ENCODE peak calls at places on chromosomes 11 and 22, in seven cellular contexts. One of them, this sample, is unnamed.

GRCh38 chr11:119173453-119173852 is 4.9 kb downstream of the NLRX1 start:
- DNase-seq in AG08395: no peak
- DNase-seq in H54: no peak
- DNase-seq in lower lobe of right lung: no peak
- DNase-seq in SK-N-SH: no peak
- DNase-seq in heart right ventricle: no peak
- DNase-seq in GM06990: no peak
- DNase-seq in this sample: no peak

GRCh38 chr11:66674964-66675602 is 2.6 kb downstream of the RBM4B start:
- DNase-seq in heart right ventricle: no peak
- DNase-seq in GM06990: no peak
- DNase-seq in H54: no peak
- DNase-seq in lower lobe of right lung: no peak
- DNase-seq in AG08395: no peak
- DNase-seq in SK-N-SH: no peak
- DNase-seq in this sample: no peak

GRCh38 chr11:104098555-104098954 is 62.1 kb downstream of the DDI1 start:
- DNase-seq in heart right ventricle: no peak
- DNase-seq in GM06990: no peak
- DNase-seq in H54: no peak
- DNase-seq in AG08395: no peak
- DNase-seq in SK-N-SH: no peak
- DNase-seq in lower lobe of right lung: no peak
- DNase-seq in this sample: no peak

GRCh38 chr22:24503137-24503850 is 8.2 kb downstream of the UPB1 start:
- DNase-seq in lower lobe of right lung: peak
- DNase-seq in SK-N-SH: peak
- DNase-seq in AG08395: peak
- DNase-seq in heart right ventricle: peak
- DNase-seq in GM06990: peak
- DNase-seq in H54: peak
- DNase-seq in this sample: peak

GRCh38 chr11:108916290-108916689 is 251.4 kb downstream of the DDX10 start:
- DNase-seq in AG08395: peak
- DNase-seq in lower lobe of right lung: no peak
- DNase-seq in heart right ventricle: no peak
- DNase-seq in H54: no peak
- DNase-seq in SK-N-SH: no peak
- DNase-seq in GM06990: no peak
- DNase-seq in this sample: no peak

GRCh38 chr11:1923201-1923956 is 3.9 kb downstream of the TNNT3 start:
- DNase-seq in H54: no peak
- DNase-seq in GM06990: no peak
- DNase-seq in AG08395: no peak
- DNase-seq in heart right ventricle: no peak
- DNase-seq in lower lobe of right lung: no peak
- DNase-seq in SK-N-SH: no peak
- DNase-seq in this sample: peak

GRCh38 chr11:78138694-78139421 is 568 bp downstream of the ALG8 start:
- DNase-seq in heart right ventricle: no peak
- DNase-seq in AG08395: peak
- DNase-seq in lower lobe of right lung: no peak
- DNase-seq in GM06990: peak
- DNase-seq in SK-N-SH: peak
- DNase-seq in H54: peak
- DNase-seq in this sample: no peak

GRCh38 chr11:15871904-15872303 is 484.4 kb downstream of the SOX6 start:
- DNase-seq in SK-N-SH: no peak
- DNase-seq in GM06990: no peak
- DNase-seq in heart right ventricle: no peak
- DNase-seq in lower lobe of right lung: no peak
- DNase-seq in AG08395: no peak
- DNase-seq in H54: no peak
- DNase-seq in this sample: no peak

GRCh38 chr22:46070722-46071450 is 79.4 kb upstream of the PPARA start:
- DNase-seq in lower lobe of right lung: peak
- DNase-seq in SK-N-SH: peak
- DNase-seq in heart right ventricle: peak
- DNase-seq in H54: no peak
- DNase-seq in GM06990: peak
- DNase-seq in AG08395: peak
- DNase-seq in this sample: peak

GRCh38 chr11:102592634-102593581 is 32.2 kb downstream of the MMP20 start:
- DNase-seq in SK-N-SH: peak
- DNase-seq in AG08395: peak
- DNase-seq in lower lobe of right lung: no peak
- DNase-seq in heart right ventricle: no peak
- DNase-seq in H54: no peak
- DNase-seq in GM06990: no peak
- DNase-seq in this sample: no peak

GRCh38 chr11:121777056-121777455 is 324.3 kb upstream of the SORL1-AS1 start:
- DNase-seq in heart right ventricle: no peak
- DNase-seq in SK-N-SH: no peak
- DNase-seq in GM06990: no peak
- DNase-seq in AG08395: no peak
- DNase-seq in H54: no peak
- DNase-seq in lower lobe of right lung: no peak
- DNase-seq in this sample: no peak

GRCh38 chr22:16964366-16964765 is 43.7 kb downstream of the GAB4 start:
- DNase-seq in heart right ventricle: no peak
- DNase-seq in SK-N-SH: no peak
- DNase-seq in H54: no peak
- DNase-seq in GM06990: no peak
- DNase-seq in lower lobe of right lung: no peak
- DNase-seq in AG08395: no peak
- DNase-seq in this sample: no peak

GRCh38 chr22:23841736-23842404 is 3.1 kb upstream of the DERL3 start:
- DNase-seq in SK-N-SH: peak
- DNase-seq in lower lobe of right lung: no peak
- DNase-seq in GM06990: no peak
- DNase-seq in heart right ventricle: no peak
- DNase-seq in AG08395: no peak
- DNase-seq in H54: no peak
- DNase-seq in this sample: no peak

GRCh38 chr11:46237248-46238077 is 40.0 kb upstream of the CREB3L1 start:
- DNase-seq in SK-N-SH: peak
- DNase-seq in AG08395: peak
- DNase-seq in GM06990: peak
- DNase-seq in lower lobe of right lung: peak
- DNase-seq in heart right ventricle: peak
- DNase-seq in H54: peak
- DNase-seq in this sample: peak

GRCh38 chr22:25448435-25449051 is 115.9 kb upstream of the GRK3 start:
- DNase-seq in GM06990: peak
- DNase-seq in heart right ventricle: no peak
- DNase-seq in AG08395: peak
- DNase-seq in H54: no peak
- DNase-seq in SK-N-SH: peak
- DNase-seq in lower lobe of right lung: no peak
- DNase-seq in this sample: no peak

GRCh38 chr11:66073669-66074068 is 3.6 kb downstream of the PACS1 start:
- DNase-seq in H54: no peak
- DNase-seq in GM06990: no peak
- DNase-seq in lower lobe of right lung: no peak
- DNase-seq in SK-N-SH: no peak
- DNase-seq in AG08395: no peak
- DNase-seq in heart right ventricle: no peak
- DNase-seq in this sample: no peak

GRCh38 chr22:25210831-25211230 is 8.6 kb upstream of the CRYBB2 start:
- DNase-seq in heart right ventricle: no peak
- DNase-seq in AG08395: no peak
- DNase-seq in lower lobe of right lung: no peak
- DNase-seq in SK-N-SH: no peak
- DNase-seq in H54: no peak
- DNase-seq in GM06990: no peak
- DNase-seq in this sample: no peak

GRCh38 chr11:63897459-63898156 is 19.4 kb downstream of the RCOR2 start:
- DNase-seq in SK-N-SH: no peak
- DNase-seq in AG08395: no peak
- DNase-seq in heart right ventricle: no peak
- DNase-seq in GM06990: no peak
- DNase-seq in H54: no peak
- DNase-seq in lower lobe of right lung: no peak
- DNase-seq in this sample: no peak

GRCh38 chr11:96126917-96127595 is 203.1 kb upstream of the MTMR2 start:
- DNase-seq in SK-N-SH: no peak
- DNase-seq in heart right ventricle: no peak
- DNase-seq in lower lobe of right lung: no peak
- DNase-seq in H54: no peak
- DNase-seq in GM06990: no peak
- DNase-seq in AG08395: no peak
- DNase-seq in this sample: no peak

GRCh38 chr11:69104212-69104855 is 51.4 kb upstream of the SMIM38 start:
- DNase-seq in AG08395: no peak
- DNase-seq in H54: no peak
- DNase-seq in SK-N-SH: no peak
- DNase-seq in GM06990: no peak
- DNase-seq in lower lobe of right lung: no peak
- DNase-seq in heart right ventricle: no peak
- DNase-seq in this sample: no peak

GRCh38 chr22:39208013-39208680 is 36.6 kb downstream of the PDGFB start:
- DNase-seq in AG08395: peak
- DNase-seq in SK-N-SH: no peak
- DNase-seq in lower lobe of right lung: peak
- DNase-seq in GM06990: no peak
- DNase-seq in heart right ventricle: no peak
- DNase-seq in H54: no peak
- DNase-seq in this sample: no peak

GRCh38 chr22:45717787-45718186 is 46.2 kb downstream of the ATXN10 start:
- DNase-seq in SK-N-SH: no peak
- DNase-seq in heart right ventricle: no peak
- DNase-seq in lower lobe of right lung: no peak
- DNase-seq in AG08395: peak
- DNase-seq in H54: no peak
- DNase-seq in GM06990: no peak
- DNase-seq in this sample: no peak

GRCh38 chr11:103530257-103530656 is 421.0 kb downstream of the DYNC2H1 start:
- DNase-seq in SK-N-SH: no peak
- DNase-seq in GM06990: no peak
- DNase-seq in heart right ventricle: no peak
- DNase-seq in AG08395: no peak
- DNase-seq in lower lobe of right lung: no peak
- DNase-seq in H54: no peak
- DNase-seq in this sample: no peak

GRCh38 chr11:70826541-70826943 is 425.8 kb downstream of the SHANK2 start:
- DNase-seq in lower lobe of right lung: no peak
- DNase-seq in AG08395: peak
- DNase-seq in GM06990: no peak
- DNase-seq in H54: no peak
- DNase-seq in SK-N-SH: peak
- DNase-seq in heart right ventricle: no peak
- DNase-seq in this sample: no peak

GRCh38 chr11:5992604-5993251 is 5.9 kb upstream of the OR52L1 start:
- DNase-seq in lower lobe of right lung: no peak
- DNase-seq in GM06990: no peak
- DNase-seq in AG08395: peak
- DNase-seq in heart right ventricle: no peak
- DNase-seq in SK-N-SH: peak
- DNase-seq in H54: peak
- DNase-seq in this sample: no peak

This sample was measured in activated B cell treated with CpG ODN at 0.5 μM for 24 hours.